ENCODE peak calls at places on chromosomes 3 and 15, in eight cellular contexts. R is lower lobe of right lung; S is HS-5; C is stimulated activated CD8-positive, alpha-beta memory T cell treated with anti-CD3 and anti-CD28 coated beads, Interleukin-15, amount 100 ng/mL, for 4 hours; F is CD4-positive, alpha-beta T cell; D is adrenal gland; M is H9; X is endothelial cell of umbilical vein. V is an unnamed sample.

GRCh38 chr3:53822331-53822741 is 23.9 kb downstream of the CHDH start:
- DNase-seq in F (no peak), M (no peak), D (peak; percentile 32), C (no peak), R (no peak), S (no peak), X (no peak), V (no peak)

GRCh38 chr15:90349072-90349471 is 3.0 kb upstream of the ZNF774 start:
- DNase-seq in M (no peak), C (no peak), S (no peak), F (no peak), D (no peak), X (no peak), R (no peak), V (no peak)

GRCh38 chr15:74504418-74504817 is 36.6 kb upstream of the ARID3B start:
- DNase-seq in C (no peak), S (no peak), R (no peak), D (no peak), M (no peak), F (no peak), X (no peak), V (no peak)

GRCh38 chr3:122102191-122102935 is 47.2 kb downstream of the CD86 start:
- DNase-seq in C (no peak), X (no peak), M (no peak), F (no peak), D (no peak), R (no peak), S (no peak), V (no peak)

GRCh38 chr15:39585394-39585841 is 4.5 kb downstream of the THBS1 start:
- DNase-seq in S (no peak), F (no peak), C (no peak), M (no peak), X (peak; percentile 58), D (no peak), R (no peak), V (peak; percentile 52)

GRCh38 chr3:66317750-66318366 is 97.1 kb downstream of the SLC25A26 start:
- DNase-seq in R (no peak), S (no peak), F (no peak), D (no peak), X (no peak), M (no peak), C (no peak), V (no peak)

GRCh38 chr15:57259511-57260143 is 116.7 kb upstream of the CGNL1 start:
- DNase-seq in R (no peak), M (peak; percentile 57), C (no peak), S (no peak), D (no peak), F (no peak), X (no peak), V (no peak)

GRCh38 chr15:49652922-49653321 is 32.1 kb downstream of the DTWD1 start:
- DNase-seq in X (no peak), M (no peak), C (no peak), S (no peak), F (no peak), R (no peak), D (no peak), V (no peak)

GRCh38 chr3:183430325-183430957 is 2.0 kb upstream of the MCF2L2 start:
- DNase-seq in C (no peak), M (no peak), R (no peak), D (no peak), S (no peak), F (no peak), X (no peak), V (no peak)

GRCh38 chr3:65339160-65339559 is 651.4 kb upstream of the ADAMTS9 start:
- DNase-seq in D (no peak), S (no peak), R (no peak), M (no peak), F (no peak), C (no peak), X (no peak), V (no peak)

GRCh38 chr3:45955706-45956105 is 12.4 kb downstream of the CXCR6 start:
- DNase-seq in S (no peak), C (no peak), M (no peak), R (no peak), X (no peak), D (no peak), F (no peak), V (no peak)

GRCh38 chr3:157531771-157532170 is 28.6 kb upstream of the VEPH1 start:
- DNase-seq in M (no peak), R (no peak), C (no peak), X (peak; percentile 84), D (no peak), S (no peak), F (no peak), V (peak; percentile 61)

GRCh38 chr15:98321916-98322315 is 326.4 kb upstream of the IGF1R start:
- DNase-seq in X (no peak), D (no peak), S (no peak), R (no peak), C (no peak), M (no peak), F (no peak), V (no peak)

GRCh38 chr15:39784125-39784524 is 1.5 kb upstream of the FSIP1 start:
- DNase-seq in R (no peak), C (no peak), M (no peak), D (no peak), F (no peak), S (no peak), X (peak; percentile 64), V (peak; percentile 73)

GRCh38 chr15:25508369-25509002 is 69.7 kb upstream of the UBE3A start:
- DNase-seq in F (no peak), C (no peak), X (no peak), R (no peak), S (peak; percentile 10), M (no peak), D (peak; percentile 25), V (peak; percentile 5)

GRCh38 chr15:65095011-65095746 is 18.6 kb downstream of the KBTBD13 start:
- DNase-seq in M (no peak), D (peak; percentile 53), C (no peak), R (no peak), S (no peak), F (no peak), X (no peak), V (no peak)

GRCh38 chr3:192467230-192468186 is 259.8 kb downstream of the FGF12 start:
- DNase-seq in S (no peak), R (no peak), F (peak; percentile 19), M (peak; percentile 61), D (peak; percentile 63), C (peak; percentile 5), X (peak; percentile 61), V (peak; percentile 58)

GRCh38 chr3:7630925-7631324 is 770.0 kb downstream of the GRM7 start:
- DNase-seq in R (peak; percentile 48), F (no peak), C (no peak), D (peak; percentile 62), S (no peak), M (no peak), X (peak; percentile 75), V (peak; percentile 91)

GRCh38 chr15:69748131-69748530 is 295.5 kb downstream of the RPLP1 start:
- DNase-seq in X (no peak), D (no peak), C (no peak), R (no peak), S (no peak), F (no peak), M (no peak), V (no peak)

GRCh38 chr3:4738737-4739274 is 240.4 kb upstream of the BHLHE40 start:
- DNase-seq in M (no peak), D (no peak), R (no peak), C (no peak), S (no peak), X (no peak), F (no peak), V (no peak)

GRCh38 chr3:23115171-23115877 is 87.8 kb upstream of the UBE2E2 start:
- DNase-seq in S (no peak), C (no peak), M (no peak), X (no peak), F (no peak), R (no peak), D (no peak), V (no peak)

GRCh38 chr3:49217688-49218470 is 46.5 kb downstream of the KLHDC8B start:
- DNase-seq in S (no peak), R (no peak), M (no peak), X (peak; percentile 64), C (no peak), F (no peak), D (peak; percentile 46), V (peak; percentile 20)

GRCh38 chr3:159238646-159239045 is 436.8 kb downstream of the MFSD1 start:
- DNase-seq in S (no peak), C (no peak), R (no peak), M (no peak), F (no peak), D (peak; percentile 23), X (no peak), V (no peak)

GRCh38 chr3:16113704-16114103 is 60.8 kb upstream of the GALNT15 start:
- DNase-seq in C (no peak), X (no peak), R (no peak), D (no peak), M (no peak), F (no peak), S (peak; percentile 82), V (no peak)

GRCh38 chr3:119779731-119780383 is 2.0 kb upstream of the NR1I2 start:
- DNase-seq in S (no peak), X (no peak), M (no peak), C (no peak), F (no peak), R (no peak), D (no peak), V (no peak)

GRCh38 chr15:64379216-64379960 is 1.9 kb downstream of the PCLAF start:
- DNase-seq in S (no peak), C (no peak), R (no peak), F (no peak), M (no peak), X (no peak), D (no peak), V (no peak)

V was measured in lung microvascular endothelial cell.